ENCODE peak calls at places on chromosomes 16 and 17, in nine cellular contexts. Q is body of pancreas, V is RCC 7860, Y is memory B cell, S is substantia nigra, J is HFFc6, H is T-helper 9 cell, E is dermis microvascular lymphatic vessel endothelial cell, Z is A673. M is an unnamed sample.
A peak's percentile ranks its signal among the peaks of the same experiment; 100 is the strongest.

GRCh38 chr16:6177781-6178180 is 1080.2 kb upstream of the EEF2KMT start:
- DNase-seq in Q (no peak), V (no peak), Y (no peak), S (no peak), J (no peak), H (no peak), E (no peak), Z (no peak), M (no peak)

GRCh38 chr17:70661342-70662222 is 492.2 kb downstream of the KCNJ2 start:
- DNase-seq in Q (peak; percentile 22), V (peak; percentile 28), Y (no peak), S (no peak), J (no peak), H (no peak), E (no peak), Z (peak; percentile 2), M (no peak)

GRCh38 chr17:565506-565905 is 149.1 kb downstream of the VPS53 start:
- DNase-seq in Q (no peak), V (no peak), Y (no peak), S (no peak), J (no peak), H (no peak), E (no peak), Z (no peak), M (no peak)

GRCh38 chr16:3490911-3491629 is 4.2 kb downstream of the C16orf90 start:
- DNase-seq in Q (no peak), V (no peak), Y (no peak), S (no peak), J (no peak), H (no peak), E (no peak), Z (no peak), M (no peak)

GRCh38 chr17:61284174-61284573 is 115.5 kb upstream of the TBX2 start:
- DNase-seq in Q (no peak), V (peak; percentile 79), Y (no peak), S (no peak), J (peak; percentile 88), H (no peak), E (no peak), Z (no peak), M (no peak)

GRCh38 chr16:11762431-11762830 is 19.8 kb upstream of the TXNDC11 start:
- DNase-seq in Q (no peak), V (no peak), Y (no peak), S (no peak), J (no peak), H (no peak), E (no peak), Z (no peak), M (no peak)

GRCh38 chr16:7268182-7268581 is 64.5 kb upstream of the RBFOX1 start:
- DNase-seq in Q (peak; percentile 2), V (peak; percentile 7), Y (no peak), S (peak; percentile 1), J (no peak), H (no peak), E (no peak), Z (peak; percentile 56), M (no peak)

GRCh38 chr17:4501295-4501949 is 2.7 kb downstream of the SPNS2 start:
- DNase-seq in Q (no peak), V (no peak), Y (no peak), S (no peak), J (no peak), H (no peak), E (peak; percentile 98), Z (no peak), M (no peak)

GRCh38 chr16:16992986-16993783 is 477.6 kb downstream of the XYLT1 start:
- DNase-seq in Q (no peak), V (no peak), Y (no peak), S (no peak), J (no peak), H (no peak), E (no peak), Z (no peak), M (no peak)

GRCh38 chr17:40422990-40423611 is 5.4 kb upstream of the TOP2A start:
- DNase-seq in Q (no peak), V (no peak), Y (no peak), S (no peak), J (no peak), H (no peak), E (no peak), Z (no peak), M (no peak)

GRCh38 chr17:37816951-37817350 is 72.1 kb upstream of the HNF1B start:
- DNase-seq in Q (no peak), V (no peak), Y (no peak), S (no peak), J (no peak), H (no peak), E (no peak), Z (no peak), M (no peak)

GRCh38 chr16:24146523-24146922 is 109.6 kb upstream of the CACNG3 start:
- DNase-seq in Q (no peak), V (no peak), Y (no peak), S (no peak), J (no peak), H (no peak), E (no peak), Z (no peak), M (no peak)

GRCh38 chr16:29811170-29811895 is 660 bp upstream of the PRRT2 start:
- DNase-seq in Q (peak; percentile 98), V (peak; percentile 93), Y (no peak), S (peak; percentile 78), J (peak; percentile 98), H (peak; percentile 59), E (no peak), Z (peak; percentile 94), M (peak; percentile 60)

GRCh38 chr17:69269174-69269998 is 40.8 kb upstream of the ABCA10 start:
- DNase-seq in Q (no peak), V (no peak), Y (no peak), S (no peak), J (peak; percentile 29), H (no peak), E (peak; percentile 60), Z (peak; percentile 54), M (peak; percentile 61)

GRCh38 chr16:4215106-4215505 is 26.8 kb downstream of the SRL start:
- DNase-seq in Q (no peak), V (no peak), Y (no peak), S (no peak), J (no peak), H (no peak), E (no peak), Z (no peak), M (no peak)

GRCh38 chr17:31249742-31250141 is 47.3 kb downstream of the OMG start:
- DNase-seq in Q (no peak), V (no peak), Y (no peak), S (no peak), J (no peak), H (no peak), E (no peak), Z (no peak), M (no peak)

GRCh38 chr16:2016407-2016922 is 3.1 kb upstream of the NPW start:
- DNase-seq in Q (no peak), V (no peak), Y (no peak), S (no peak), J (no peak), H (no peak), E (no peak), Z (peak; percentile 55), M (no peak)

GRCh38 chr17:4604111-4604644 is 19.8 kb downstream of the SMTNL2 start:
- DNase-seq in Q (peak; percentile 34), V (no peak), Y (no peak), S (no peak), J (peak; percentile 13), H (no peak), E (no peak), Z (peak; percentile 79), M (no peak)

GRCh38 chr16:17470002-17470870 is 524 bp downstream of the XYLT1 start:
- DNase-seq in Q (no peak), V (no peak), Y (no peak), S (no peak), J (no peak), H (peak; percentile 27), E (no peak), Z (no peak), M (no peak)

M was measured in glomerular endothelial cell.